ENCODE peak calls at places on chromosomes 13 and 19, in four cellular contexts. T is K562, U is HepG2, A is A549. Z is an unnamed sample.

GRCh38 chr19:48926909-48927308 is 6.6 kb upstream of the DHDH start:
- DNase-seq in U (no peak), T (peak; percentile 62), A (peak; percentile 65), Z (no peak)

GRCh38 chr19:572891-573825 is 762 bp downstream of the BSG start:
- DNase-seq in U (no peak), T (no peak), A (no peak), Z (no peak)

GRCh38 chr13:51721485-51721884 is 82.5 kb downstream of the DHRS12 start:
- DNase-seq in U (no peak), A (no peak), T (no peak), Z (peak; percentile 53)

GRCh38 chr19:1416014-1416841 is 8.8 kb downstream of the DAZAP1 start:
- DNase-seq in U (no peak), A (no peak), T (no peak), Z (no peak)

GRCh38 chr19:10227215-10227971 is 3.7 kb downstream of the S1PR2 start:
- DNase-seq in A (no peak), U (no peak), T (peak; percentile 67), Z (no peak)

GRCh38 chr13:108257238-108257637 is 12.3 kb upstream of the TNFSF13B start:
- DNase-seq in A (no peak), T (no peak), U (no peak), Z (no peak)

GRCh38 chr13:97710797-97711196 is 242.7 kb upstream of the IPO5 start:
- DNase-seq in A (no peak), U (no peak), T (no peak), Z (no peak)

GRCh38 chr13:64369121-64369520 is 2861.0 kb downstream of the PCDH9 start:
- DNase-seq in T (no peak), U (no peak), A (no peak), Z (no peak)

GRCh38 chr19:13262450-13262849 is 112.2 kb downstream of the IER2 start:
- DNase-seq in A (peak; percentile 43), T (peak; percentile 71), U (peak; percentile 38), Z (no peak)

GRCh38 chr19:1290245-1290698 is 4.6 kb downstream of the EFNA2 start:
- DNase-seq in A (no peak), U (no peak), T (no peak), Z (no peak)

GRCh38 chr13:56718791-56719190 is 421.9 kb upstream of the PRR20A start:
- DNase-seq in T (no peak), U (no peak), A (no peak), Z (no peak)

DNA sequence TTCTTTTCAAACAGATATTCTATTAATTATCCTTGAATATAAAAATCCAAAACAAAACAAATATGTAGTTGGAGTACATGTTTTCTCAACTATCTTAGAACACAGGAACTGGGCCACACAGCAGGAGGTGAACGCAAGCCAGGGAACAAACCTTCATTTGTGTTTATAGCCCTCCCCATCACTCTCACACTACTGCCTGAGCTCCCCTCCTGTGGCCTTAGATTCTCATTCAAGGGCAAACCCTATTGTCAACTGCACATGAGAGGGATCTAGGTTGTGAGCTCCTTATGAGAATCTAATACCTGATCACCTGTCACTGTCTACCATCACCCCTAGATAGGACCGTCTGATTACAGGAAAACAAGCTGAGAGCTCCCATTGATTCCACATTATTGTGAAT is 427.1 kb upstream of the PRR20A start:
- DNase-seq in U (no peak), T (no peak), A (no peak), Z (no peak)
- TF ChIP-seq ESRRA in U (no peak), T (no peak), A (no peak), Z (no peak)

GRCh38 chr13:101845501-101846012 is 393.1 kb downstream of the ITGBL1 start:
- DNase-seq in A (no peak), U (peak; percentile 22), T (no peak), Z (no peak)
- TF ChIP-seq SMC3 in A (no peak), U (no peak), T (no peak), Z (no peak)

DNA sequence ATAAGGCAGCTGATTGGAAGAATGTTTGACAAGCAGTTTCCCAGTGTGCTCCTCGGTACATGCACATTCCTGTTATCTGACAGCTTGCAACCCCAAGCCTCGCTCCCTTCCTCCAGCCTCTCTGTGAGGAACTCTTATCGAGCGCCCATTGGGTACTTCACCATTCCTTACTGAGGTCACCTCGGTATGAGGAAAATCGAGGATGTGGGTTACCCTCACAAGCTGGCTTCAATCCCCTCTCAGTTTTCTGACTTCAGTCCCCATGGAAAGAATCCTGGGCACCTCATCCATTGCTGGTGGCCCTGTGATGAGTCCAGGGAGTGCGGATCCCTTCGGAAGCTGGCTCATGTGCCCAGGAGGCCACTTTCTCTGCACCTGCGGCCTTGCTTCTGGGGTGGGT is 17.3 kb downstream of the TEX29 start:
- DNase-seq in T (no peak), U (no peak), A (no peak), Z (no peak)
- H3K4me2 ChIP-seq in T (no peak overlapping the region), U (no peak overlapping the region), A (no peak overlapping the region), Z (no peak overlapping the region)

GRCh38 chr19:6580313-6580712 is 10.6 kb downstream of the CD70 start:
- DNase-seq in A (peak; percentile 69), T (no peak), U (no peak), Z (no peak)
- TF ChIP-seq ESRRA in A (no peak), T (no peak), U (no peak), Z (no peak)

GRCh38 chr13:38743499-38743898 is 56.6 kb downstream of the FREM2 start:
- DNase-seq in T (no peak), U (no peak), A (no peak), Z (no peak)
- TF ChIP-seq SMC3 in T (no peak), U (no peak), A (no peak), Z (no peak)

GRCh38 chr19:53092723-53093122 is 10.5 kb downstream of the ZNF160 start:
- DNase-seq in U (no peak), A (no peak), T (no peak), Z (no peak)

GRCh38 chr19:53091413-53091812 is 11.8 kb downstream of the ZNF160 start:
- DNase-seq in U (no peak), T (no peak), A (no peak), Z (no peak)

GRCh38 chr19:53091855-53092254 is 11.4 kb downstream of the ZNF160 start:
- DNase-seq in A (no peak), U (no peak), T (no peak), Z (no peak)

GRCh38 chr19:53094749-53095575 is 8.3 kb downstream of the ZNF160 start:
- DNase-seq in A (no peak), T (peak; percentile 18), U (no peak), Z (no peak)
- H3K4me2 ChIP-seq in A (no peak overlapping the region), T (no peak overlapping the region), U (no peak overlapping the region), Z (no peak overlapping the region)

DNA sequence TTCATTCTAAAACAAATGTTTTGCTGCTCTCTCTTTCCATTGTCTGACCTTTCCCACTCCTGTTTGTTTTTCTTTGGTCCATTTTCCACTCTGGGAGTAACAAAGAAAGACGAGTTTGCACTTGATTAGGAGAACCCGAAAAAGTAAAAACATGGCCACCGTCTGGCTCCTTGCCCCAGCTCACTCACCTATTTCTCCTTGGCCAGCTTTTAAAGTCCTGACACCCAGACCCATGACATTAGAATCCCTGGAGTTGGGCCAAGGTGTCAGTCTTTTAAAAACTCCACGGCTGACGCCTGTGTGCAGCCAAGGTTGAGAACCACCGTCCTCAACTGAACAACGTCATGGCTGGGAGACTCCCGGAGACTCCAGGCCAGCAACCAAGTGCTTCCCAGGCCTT is 63.6 kb upstream of the FLT1 start:
- DNase-seq in T (no peak), U (no peak), A (no peak), Z (no peak)
- TF ChIP-seq ESRRA in T (no peak), U (no peak), A (no peak), Z (no peak)